ENCODE peak calls at places on chromosomes 4 and X, in five cellular contexts. One of them, this sample, is unnamed.

GRCh38 chr4:33390977-33391376 is 2670.8 kb downstream of the PCDH7 start:
- DNase-seq in fibroblast of lung: no peak
- DNase-seq in lung: no peak
- DNase-seq in astrocyte: no peak
- DNase-seq in pancreas: no peak
- DNase-seq in this sample: no peak

GRCh38 chr4:110850461-110851447 is 227.9 kb upstream of the PITX2 start:
- DNase-seq in fibroblast of lung: no peak
- DNase-seq in lung: no peak
- DNase-seq in astrocyte: no peak
- DNase-seq in pancreas: peak; percentile 16
- DNase-seq in this sample: no peak

GRCh38 chr4:84530449-84530848 is 31.4 kb upstream of the NKX6-1 start:
- DNase-seq in fibroblast of lung: peak; percentile 5
- DNase-seq in lung: no peak
- DNase-seq in astrocyte: peak; percentile 19
- DNase-seq in pancreas: no peak
- DNase-seq in this sample: no peak

GRCh38 chr4:175422331-175422730 is 389.7 kb downstream of the GPM6A start:
- DNase-seq in fibroblast of lung: peak; percentile 23
- DNase-seq in lung: no peak
- DNase-seq in astrocyte: peak; percentile 69
- DNase-seq in pancreas: no peak
- DNase-seq in this sample: no peak

GRCh38 chr4:101337688-101338087 is 9.6 kb downstream of the PPP3CA start:
- DNase-seq in fibroblast of lung: peak; percentile 48
- DNase-seq in lung: no peak
- DNase-seq in astrocyte: no peak
- DNase-seq in pancreas: no peak
- DNase-seq in this sample: no peak

GRCh38 chrX:2424317-2424716 is 76.5 kb downstream of the DHRSX start:
- DNase-seq in fibroblast of lung: no peak
- DNase-seq in lung: no peak
- DNase-seq in astrocyte: no peak
- DNase-seq in pancreas: no peak
- DNase-seq in this sample: no peak

GRCh38 chr4:28886934-28887333 is 1833.2 kb upstream of the PCDH7 start:
- DNase-seq in fibroblast of lung: no peak
- DNase-seq in lung: no peak
- DNase-seq in astrocyte: peak; percentile 10
- DNase-seq in pancreas: no peak
- DNase-seq in this sample: no peak

GRCh38 chr4:8038083-8038482 is 98.4 kb upstream of the AFAP1 start:
- DNase-seq in fibroblast of lung: no peak
- DNase-seq in lung: no peak
- DNase-seq in astrocyte: no peak
- DNase-seq in pancreas: no peak
- DNase-seq in this sample: no peak

GRCh38 chrX:17809273-17809672 is 51.8 kb downstream of the RAI2 start:
- DNase-seq in fibroblast of lung: no peak
- DNase-seq in lung: no peak
- DNase-seq in astrocyte: no peak
- DNase-seq in pancreas: no peak
- DNase-seq in this sample: no peak

GRCh38 chr4:97073194-97073593 is 1070.1 kb downstream of the STPG2 start:
- DNase-seq in fibroblast of lung: no peak
- DNase-seq in lung: no peak
- DNase-seq in astrocyte: peak; percentile 4
- DNase-seq in pancreas: no peak
- DNase-seq in this sample: no peak

GRCh38 chr4:159551268-159551667 is 448.4 kb downstream of the RAPGEF2 start:
- DNase-seq in fibroblast of lung: no peak
- DNase-seq in lung: no peak
- DNase-seq in astrocyte: peak; percentile 12
- DNase-seq in pancreas: no peak
- DNase-seq in this sample: no peak

GRCh38 chr4:11739992-11740391 is 311.3 kb upstream of the HS3ST1 start:
- DNase-seq in fibroblast of lung: peak; percentile 63
- DNase-seq in lung: no peak
- DNase-seq in astrocyte: peak; percentile 70
- DNase-seq in pancreas: no peak
- DNase-seq in this sample: no peak

GRCh38 chrX:54808109-54808604 is 612 bp downstream of the MAGED2 start:
- DNase-seq in fibroblast of lung: no peak
- DNase-seq in lung: no peak
- DNase-seq in astrocyte: peak; percentile 22
- DNase-seq in pancreas: peak; percentile 71
- DNase-seq in this sample: peak; percentile 76

GRCh38 chr4:112908511-112908910 is 140.9 kb upstream of the ANK2 start:
- DNase-seq in fibroblast of lung: no peak
- DNase-seq in lung: no peak
- DNase-seq in astrocyte: no peak
- DNase-seq in pancreas: no peak
- DNase-seq in this sample: no peak

GRCh38 chr4:100278567-100278966 is 88.3 kb upstream of the DDIT4L start:
- DNase-seq in fibroblast of lung: no peak
- DNase-seq in lung: no peak
- DNase-seq in astrocyte: no peak
- DNase-seq in pancreas: no peak
- DNase-seq in this sample: no peak

GRCh38 chr4:6469898-6470501 is 2.4 kb downstream of the PPP2R2C start:
- DNase-seq in fibroblast of lung: no peak
- DNase-seq in lung: no peak
- DNase-seq in astrocyte: no peak
- DNase-seq in pancreas: no peak
- DNase-seq in this sample: no peak

GRCh38 chrX:67613366-67613765 is 69.5 kb downstream of the AR start:
- DNase-seq in fibroblast of lung: no peak
- DNase-seq in lung: no peak
- DNase-seq in astrocyte: peak; percentile 41
- DNase-seq in pancreas: no peak
- DNase-seq in this sample: no peak

GRCh38 chr4:52195882-52196281 is 144.8 kb downstream of the SPATA18 start:
- DNase-seq in fibroblast of lung: no peak
- DNase-seq in lung: no peak
- DNase-seq in astrocyte: no peak
- DNase-seq in pancreas: no peak
- DNase-seq in this sample: no peak
- H3K4me1 ChIP-seq in fibroblast of lung: no peaks in the 10 kb centered on the region
- H3K4me1 ChIP-seq in lung: no peaks in the 10 kb centered on the region
- H3K4me1 ChIP-seq in astrocyte: no peaks in the 10 kb centered on the region
- H3K4me1 ChIP-seq in pancreas: no peaks in the 10 kb centered on the region
- H3K4me1 ChIP-seq in this sample: peaks cover 8% of the 10 kb centered on the region

GRCh38 chr4:166839615-166840251 is 394.6 kb downstream of the SPOCK3 start:
- DNase-seq in fibroblast of lung: no peak
- DNase-seq in lung: no peak
- DNase-seq in astrocyte: no peak
- DNase-seq in pancreas: no peak
- DNase-seq in this sample: no peak

GRCh38 chr4:166842795-166843261 is 391.5 kb downstream of the SPOCK3 start:
- DNase-seq in fibroblast of lung: no peak
- DNase-seq in lung: no peak
- DNase-seq in astrocyte: no peak
- DNase-seq in pancreas: peak; percentile 13
- DNase-seq in this sample: no peak

GRCh38 chr4:166838975-166839614 is 395.2 kb downstream of the SPOCK3 start:
- DNase-seq in fibroblast of lung: no peak
- DNase-seq in lung: no peak
- DNase-seq in astrocyte: no peak
- DNase-seq in pancreas: no peak
- DNase-seq in this sample: no peak

GRCh38 chr4:166836865-166837264 is 397.4 kb downstream of the SPOCK3 start:
- DNase-seq in fibroblast of lung: no peak
- DNase-seq in lung: no peak
- DNase-seq in astrocyte: no peak
- DNase-seq in pancreas: no peak
- DNase-seq in this sample: no peak
- H3K4me3 ChIP-seq in fibroblast of lung: no peak overlapping the region
- H3K4me3 ChIP-seq in lung: no peak overlapping the region
- H3K4me3 ChIP-seq in astrocyte: no peak overlapping the region
- H3K4me3 ChIP-seq in pancreas: no peak overlapping the region
- H3K4me3 ChIP-seq in this sample: no peak overlapping the region

GRCh38 chr4:24547979-24548378 is 36.4 kb downstream of the DHX15 start:
- DNase-seq in fibroblast of lung: no peak
- DNase-seq in lung: no peak
- DNase-seq in astrocyte: no peak
- DNase-seq in pancreas: no peak
- DNase-seq in this sample: no peak

DNA sequence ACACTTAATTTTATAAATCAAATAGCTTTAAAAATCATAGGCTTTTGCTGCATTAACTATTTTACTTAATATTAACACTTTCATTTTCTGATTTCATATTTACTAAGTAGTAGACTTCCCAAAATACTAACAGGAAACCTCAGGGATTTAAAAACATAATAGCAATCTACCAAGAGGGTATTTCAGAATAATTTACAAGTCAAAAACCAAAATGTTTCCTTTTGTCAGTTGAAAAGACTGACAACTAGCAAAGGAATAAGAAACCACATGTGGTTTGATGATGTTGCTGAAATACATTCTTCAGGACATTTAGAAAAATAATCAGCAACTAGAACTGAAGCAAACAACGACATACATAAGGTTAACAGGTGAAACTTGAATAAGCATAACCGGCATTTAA is 40.1 kb downstream of the DHX15 start:
- DNase-seq in fibroblast of lung: no peak
- DNase-seq in lung: no peak
- DNase-seq in astrocyte: no peak
- DNase-seq in pancreas: no peak
- DNase-seq in this sample: no peak
- H3K27ac ChIP-seq in fibroblast of lung: no peak overlapping the region
- H3K27ac ChIP-seq in lung: no peak overlapping the region
- H3K27ac ChIP-seq in astrocyte: no peak overlapping the region
- H3K27ac ChIP-seq in pancreas: no peak overlapping the region
- H3K27ac ChIP-seq in this sample: no peak overlapping the region

GRCh38 chr4:40562681-40563080 is 67.0 kb downstream of the RBM47 start:
- DNase-seq in fibroblast of lung: no peak
- DNase-seq in lung: no peak
- DNase-seq in astrocyte: no peak
- DNase-seq in pancreas: no peak
- DNase-seq in this sample: no peak
- H3K4me1 ChIP-seq in fibroblast of lung: no peaks in the 10 kb centered on the region
- H3K4me1 ChIP-seq in lung: no peaks in the 10 kb centered on the region
- H3K4me1 ChIP-seq in astrocyte: peaks cover 2% of the 10 kb centered on the region
- H3K4me1 ChIP-seq in pancreas: peaks cover 42% of the 10 kb centered on the region
- H3K4me1 ChIP-seq in this sample: no peaks in the 10 kb centered on the region

DNA sequence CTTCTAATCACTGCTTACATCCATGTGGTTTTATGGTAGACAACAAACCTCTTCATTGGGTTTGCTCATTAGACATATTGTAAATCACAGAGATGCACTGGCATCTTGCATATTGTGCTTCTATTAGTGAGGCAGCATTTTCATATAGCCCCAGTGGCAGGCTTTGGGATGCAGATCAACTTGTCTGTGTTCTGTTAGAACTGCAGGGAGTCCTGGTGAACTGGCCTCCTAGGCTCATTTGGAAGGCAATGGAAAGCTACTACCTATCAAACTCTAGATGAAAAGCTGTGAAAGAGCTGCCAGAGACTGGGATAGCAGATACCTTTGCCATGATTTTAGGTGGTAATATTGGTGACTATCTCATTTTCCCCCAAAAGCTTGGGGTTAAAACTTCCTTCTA is 108.8 kb downstream of the NAA11 start:
- DNase-seq in fibroblast of lung: no peak
- DNase-seq in lung: no peak
- DNase-seq in astrocyte: no peak
- DNase-seq in pancreas: no peak
- DNase-seq in this sample: no peak
- H3K4me3 ChIP-seq in fibroblast of lung: no peak overlapping the region
- H3K4me3 ChIP-seq in lung: no peak overlapping the region
- H3K4me3 ChIP-seq in astrocyte: no peak overlapping the region
- H3K4me3 ChIP-seq in pancreas: no peak overlapping the region
- H3K4me3 ChIP-seq in this sample: no peak overlapping the region

GRCh38 chrX:87516716-87517115 is 886 bp upstream of the KLHL4 start:
- DNase-seq in fibroblast of lung: peak; percentile 64
- DNase-seq in lung: no peak
- DNase-seq in astrocyte: peak; percentile 91
- DNase-seq in pancreas: no peak
- DNase-seq in this sample: no peak

GRCh38 chrX:87517571-87518141 is at the start of gene KLHL4:
- DNase-seq in fibroblast of lung: peak; percentile 82
- DNase-seq in lung: no peak
- DNase-seq in astrocyte: peak; percentile 96
- DNase-seq in pancreas: no peak
- DNase-seq in this sample: no peak

GRCh38 chrX:87518504-87518903 is 902 bp downstream of the KLHL4 start:
- DNase-seq in fibroblast of lung: peak; percentile 22
- DNase-seq in lung: no peak
- DNase-seq in astrocyte: peak; percentile 20
- DNase-seq in pancreas: no peak
- DNase-seq in this sample: no peak
- H3K27ac ChIP-seq in fibroblast of lung: no peak overlapping the region
- H3K27ac ChIP-seq in lung: no peak overlapping the region
- H3K27ac ChIP-seq in astrocyte: peak overlapping the region; percentile 88
- H3K27ac ChIP-seq in pancreas: no peak overlapping the region
- H3K27ac ChIP-seq in this sample: peak overlapping the region; percentile 66

DNA sequence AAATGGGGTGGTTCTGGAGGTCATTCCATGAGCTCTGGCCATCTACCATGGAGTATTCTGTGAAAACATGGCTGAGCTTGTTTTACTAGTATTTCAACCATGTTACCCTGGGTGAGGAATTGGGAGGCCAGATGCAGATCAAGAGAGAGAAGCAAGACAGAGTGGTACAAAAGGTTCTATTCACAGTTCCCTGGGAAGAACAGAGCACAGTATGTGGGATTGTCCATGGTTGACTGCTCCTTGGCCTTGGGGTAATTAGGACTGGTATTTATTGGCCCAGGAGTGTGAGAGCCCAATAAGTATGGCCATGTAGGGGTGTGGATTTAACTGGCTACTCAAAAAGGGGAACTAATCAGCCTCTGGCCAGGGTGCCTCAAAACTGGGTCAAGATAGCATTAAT is 239.7 kb upstream of the GATB start:
- DNase-seq in fibroblast of lung: no peak
- DNase-seq in lung: no peak
- DNase-seq in astrocyte: no peak
- DNase-seq in pancreas: no peak
- DNase-seq in this sample: no peak
- H3K4me1 ChIP-seq in fibroblast of lung: no peaks in the 10 kb centered on the region
- H3K4me1 ChIP-seq in lung: no peaks in the 10 kb centered on the region
- H3K4me1 ChIP-seq in astrocyte: no peaks in the 10 kb centered on the region
- H3K4me1 ChIP-seq in pancreas: no peaks in the 10 kb centered on the region
- H3K4me1 ChIP-seq in this sample: peaks cover 5% of the 10 kb centered on the region

This sample was measured in left ventricle myocardium inferior.